ENCODE peak calls at places on chromosome 1, in six cellular contexts. One of them, this sample, is unnamed.

GRCh38 chr1:2383576-2383975 is 7.8 kb downstream of the MORN1 start:
- DNase-seq in dorsolateral prefrontal cortex: peak
- DNase-seq in MV-4-11: no peak
- DNase-seq in activated effector memory CD4-positive, alpha-beta T cell treated with Interleukin-2 at 50 U/mL for 16 hours: no peak
- DNase-seq in suprapubic skin: no peak
- DNase-seq in fibroblast of lung: no peak
- DNase-seq in this sample: no peak

GRCh38 chr1:41890841-41891311 is 27.8 kb downstream of the HIVEP3 start:
- DNase-seq in fibroblast of lung: peak
- DNase-seq in activated effector memory CD4-positive, alpha-beta T cell treated with Interleukin-2 at 50 U/mL for 16 hours: no peak
- DNase-seq in suprapubic skin: no peak
- DNase-seq in dorsolateral prefrontal cortex: no peak
- DNase-seq in MV-4-11: peak
- DNase-seq in this sample: no peak

GRCh38 chr1:172125250-172125649 is 284.0 kb downstream of the DNM3 start:
- DNase-seq in dorsolateral prefrontal cortex: no peak
- DNase-seq in activated effector memory CD4-positive, alpha-beta T cell treated with Interleukin-2 at 50 U/mL for 16 hours: no peak
- DNase-seq in MV-4-11: no peak
- DNase-seq in suprapubic skin: no peak
- DNase-seq in fibroblast of lung: no peak
- DNase-seq in this sample: no peak

GRCh38 chr1:246761386-246761785 is 37.2 kb downstream of the SCCPDH start:
- DNase-seq in fibroblast of lung: peak
- DNase-seq in dorsolateral prefrontal cortex: no peak
- DNase-seq in suprapubic skin: no peak
- DNase-seq in activated effector memory CD4-positive, alpha-beta T cell treated with Interleukin-2 at 50 U/mL for 16 hours: no peak
- DNase-seq in MV-4-11: no peak
- DNase-seq in this sample: no peak

GRCh38 chr1:21323091-21323490 is 32.8 kb upstream of the ECE1 start:
- DNase-seq in dorsolateral prefrontal cortex: no peak
- DNase-seq in fibroblast of lung: no peak
- DNase-seq in MV-4-11: no peak
- DNase-seq in activated effector memory CD4-positive, alpha-beta T cell treated with Interleukin-2 at 50 U/mL for 16 hours: no peak
- DNase-seq in suprapubic skin: no peak
- DNase-seq in this sample: no peak

GRCh38 chr1:72037745-72038343 is 244.5 kb downstream of the NEGR1 start:
- DNase-seq in MV-4-11: peak
- DNase-seq in fibroblast of lung: peak
- DNase-seq in suprapubic skin: no peak
- DNase-seq in activated effector memory CD4-positive, alpha-beta T cell treated with Interleukin-2 at 50 U/mL for 16 hours: no peak
- DNase-seq in dorsolateral prefrontal cortex: no peak
- DNase-seq in this sample: no peak

GRCh38 chr1:101221945-101222429 is 14.8 kb upstream of the S1PR1 start:
- DNase-seq in fibroblast of lung: no peak
- DNase-seq in suprapubic skin: no peak
- DNase-seq in activated effector memory CD4-positive, alpha-beta T cell treated with Interleukin-2 at 50 U/mL for 16 hours: no peak
- DNase-seq in dorsolateral prefrontal cortex: no peak
- DNase-seq in MV-4-11: peak
- DNase-seq in this sample: no peak

GRCh38 chr1:6365047-6365446 is 28.5 kb downstream of the ACOT7 start:
- DNase-seq in suprapubic skin: no peak
- DNase-seq in fibroblast of lung: no peak
- DNase-seq in MV-4-11: no peak
- DNase-seq in dorsolateral prefrontal cortex: no peak
- DNase-seq in activated effector memory CD4-positive, alpha-beta T cell treated with Interleukin-2 at 50 U/mL for 16 hours: no peak
- DNase-seq in this sample: no peak

GRCh38 chr1:56355422-56355821 is 223.9 kb downstream of the PLPP3 start:
- DNase-seq in activated effector memory CD4-positive, alpha-beta T cell treated with Interleukin-2 at 50 U/mL for 16 hours: no peak
- DNase-seq in suprapubic skin: no peak
- DNase-seq in MV-4-11: no peak
- DNase-seq in dorsolateral prefrontal cortex: no peak
- DNase-seq in fibroblast of lung: no peak
- DNase-seq in this sample: no peak

GRCh38 chr1:23561076-23561812 is 1.9 kb upstream of the ID3 start:
- DNase-seq in suprapubic skin: no peak
- DNase-seq in MV-4-11: no peak
- DNase-seq in fibroblast of lung: no peak
- DNase-seq in dorsolateral prefrontal cortex: no peak
- DNase-seq in activated effector memory CD4-positive, alpha-beta T cell treated with Interleukin-2 at 50 U/mL for 16 hours: no peak
- DNase-seq in this sample: no peak

GRCh38 chr1:209641216-209642181 is 10.7 kb downstream of the LAMB3 start:
- DNase-seq in suprapubic skin: peak
- DNase-seq in MV-4-11: peak
- DNase-seq in fibroblast of lung: peak
- DNase-seq in dorsolateral prefrontal cortex: peak
- DNase-seq in activated effector memory CD4-positive, alpha-beta T cell treated with Interleukin-2 at 50 U/mL for 16 hours: no peak
- DNase-seq in this sample: peak

GRCh38 chr1:221429262-221429661 is 312.6 kb downstream of the DUSP10 start:
- DNase-seq in MV-4-11: peak
- DNase-seq in suprapubic skin: no peak
- DNase-seq in dorsolateral prefrontal cortex: no peak
- DNase-seq in activated effector memory CD4-positive, alpha-beta T cell treated with Interleukin-2 at 50 U/mL for 16 hours: no peak
- DNase-seq in fibroblast of lung: peak
- DNase-seq in this sample: no peak

GRCh38 chr1:182446033-182446669 is 3.8 kb upstream of the RGSL1 start:
- DNase-seq in activated effector memory CD4-positive, alpha-beta T cell treated with Interleukin-2 at 50 U/mL for 16 hours: no peak
- DNase-seq in dorsolateral prefrontal cortex: no peak
- DNase-seq in fibroblast of lung: peak
- DNase-seq in MV-4-11: peak
- DNase-seq in suprapubic skin: no peak
- DNase-seq in this sample: no peak

GRCh38 chr1:160171352-160171751 is 19.0 kb upstream of the CASQ1 start:
- DNase-seq in MV-4-11: no peak
- DNase-seq in dorsolateral prefrontal cortex: no peak
- DNase-seq in suprapubic skin: no peak
- DNase-seq in activated effector memory CD4-positive, alpha-beta T cell treated with Interleukin-2 at 50 U/mL for 16 hours: no peak
- DNase-seq in fibroblast of lung: no peak
- DNase-seq in this sample: no peak

GRCh38 chr1:172845371-172845770 is 186.5 kb downstream of the FASLG start:
- DNase-seq in dorsolateral prefrontal cortex: no peak
- DNase-seq in suprapubic skin: no peak
- DNase-seq in activated effector memory CD4-positive, alpha-beta T cell treated with Interleukin-2 at 50 U/mL for 16 hours: peak
- DNase-seq in MV-4-11: no peak
- DNase-seq in fibroblast of lung: no peak
- DNase-seq in this sample: no peak

GRCh38 chr1:206664740-206665139 is 20.0 kb upstream of the MAPKAPK2 start:
- DNase-seq in activated effector memory CD4-positive, alpha-beta T cell treated with Interleukin-2 at 50 U/mL for 16 hours: no peak
- DNase-seq in fibroblast of lung: no peak
- DNase-seq in dorsolateral prefrontal cortex: no peak
- DNase-seq in MV-4-11: no peak
- DNase-seq in suprapubic skin: no peak
- DNase-seq in this sample: no peak

GRCh38 chr1:114258633-114259032 is 105.0 kb upstream of the SYT6 start:
- DNase-seq in suprapubic skin: no peak
- DNase-seq in dorsolateral prefrontal cortex: no peak
- DNase-seq in activated effector memory CD4-positive, alpha-beta T cell treated with Interleukin-2 at 50 U/mL for 16 hours: no peak
- DNase-seq in fibroblast of lung: no peak
- DNase-seq in MV-4-11: no peak
- DNase-seq in this sample: no peak

GRCh38 chr1:156632355-156632754 is 9.6 kb upstream of the BCAN start:
- DNase-seq in fibroblast of lung: no peak
- DNase-seq in MV-4-11: no peak
- DNase-seq in suprapubic skin: no peak
- DNase-seq in activated effector memory CD4-positive, alpha-beta T cell treated with Interleukin-2 at 50 U/mL for 16 hours: no peak
- DNase-seq in dorsolateral prefrontal cortex: no peak
- DNase-seq in this sample: no peak

This sample was measured in coronary artery.